ENCODE peak calls at places on chromosomes 3 and 15, in six cellular contexts. One of them, this sample, is unnamed.
A peak's percentile ranks its signal among the peaks of the same experiment; 100 is the strongest.

GRCh38 chr3:25962255-25962654 is 172.4 kb downstream of the OXSM start:
- DNase-seq in kidney epithelial cell: no peak
- DNase-seq in endothelial cell: no peak
- DNase-seq in brain microvascular endothelial cell: no peak
- DNase-seq in fibroblast of mammary gland: no peak
- DNase-seq in NB4: no peak
- DNase-seq in this sample: no peak

GRCh38 chr15:41683955-41684354 is 23.8 kb downstream of the MGA start:
- DNase-seq in kidney epithelial cell: no peak
- DNase-seq in brain microvascular endothelial cell: no peak
- DNase-seq in endothelial cell: no peak
- DNase-seq in fibroblast of mammary gland: no peak
- DNase-seq in NB4: no peak
- DNase-seq in this sample: no peak

GRCh38 chr15:51267714-51268105 is 70.7 kb downstream of the CYP19A1 start:
- DNase-seq in NB4: peak; percentile 35
- DNase-seq in kidney epithelial cell: no peak
- DNase-seq in fibroblast of mammary gland: no peak
- DNase-seq in endothelial cell: peak; percentile 18
- DNase-seq in brain microvascular endothelial cell: no peak
- DNase-seq in this sample: peak; percentile 22

GRCh38 chr3:143826296-143826695 is 22.0 kb downstream of the SLC9A9 start:
- DNase-seq in endothelial cell: no peak
- DNase-seq in kidney epithelial cell: no peak
- DNase-seq in fibroblast of mammary gland: no peak
- DNase-seq in brain microvascular endothelial cell: no peak
- DNase-seq in NB4: no peak
- DNase-seq in this sample: no peak

GRCh38 chr15:65952425-65953053 is 83.2 kb downstream of the RAB11A start:
- DNase-seq in kidney epithelial cell: no peak
- DNase-seq in fibroblast of mammary gland: peak; percentile 59
- DNase-seq in NB4: peak; percentile 46
- DNase-seq in endothelial cell: peak; percentile 71
- DNase-seq in brain microvascular endothelial cell: peak; percentile 59
- DNase-seq in this sample: peak; percentile 85

GRCh38 chr3:47194994-47195393 is 31.1 kb upstream of the SETD2 start:
- DNase-seq in brain microvascular endothelial cell: no peak
- DNase-seq in NB4: no peak
- DNase-seq in fibroblast of mammary gland: no peak
- DNase-seq in kidney epithelial cell: no peak
- DNase-seq in endothelial cell: no peak
- DNase-seq in this sample: no peak

GRCh38 chr3:171378586-171378985 is 81.6 kb downstream of the TNIK start:
- DNase-seq in fibroblast of mammary gland: no peak
- DNase-seq in kidney epithelial cell: no peak
- DNase-seq in NB4: no peak
- DNase-seq in brain microvascular endothelial cell: no peak
- DNase-seq in endothelial cell: no peak
- DNase-seq in this sample: no peak

GRCh38 chr15:33963831-33964664 is 4.2 kb upstream of the CHRM5 start:
- DNase-seq in fibroblast of mammary gland: peak; percentile 65
- DNase-seq in NB4: peak; percentile 49
- DNase-seq in brain microvascular endothelial cell: no peak
- DNase-seq in endothelial cell: no peak
- DNase-seq in kidney epithelial cell: no peak
- DNase-seq in this sample: no peak

GRCh38 chr3:105829879-105830622 is 38.8 kb downstream of the CBLB start:
- DNase-seq in fibroblast of mammary gland: peak; percentile 77
- DNase-seq in brain microvascular endothelial cell: no peak
- DNase-seq in kidney epithelial cell: no peak
- DNase-seq in endothelial cell: no peak
- DNase-seq in NB4: no peak
- DNase-seq in this sample: no peak

GRCh38 chr3:33940149-33940548 is 141.7 kb downstream of the PDCD6IP start:
- DNase-seq in fibroblast of mammary gland: peak; percentile 55
- DNase-seq in brain microvascular endothelial cell: peak; percentile 24
- DNase-seq in NB4: no peak
- DNase-seq in endothelial cell: no peak
- DNase-seq in kidney epithelial cell: no peak
- DNase-seq in this sample: no peak

GRCh38 chr15:93563218-93563617 is 474.2 kb upstream of the RGMA start:
- DNase-seq in NB4: no peak
- DNase-seq in kidney epithelial cell: no peak
- DNase-seq in fibroblast of mammary gland: no peak
- DNase-seq in endothelial cell: no peak
- DNase-seq in brain microvascular endothelial cell: no peak
- DNase-seq in this sample: no peak

GRCh38 chr3:63331520-63331919 is 53.4 kb downstream of the SYNPR start:
- DNase-seq in brain microvascular endothelial cell: no peak
- DNase-seq in fibroblast of mammary gland: no peak
- DNase-seq in endothelial cell: no peak
- DNase-seq in NB4: no peak
- DNase-seq in kidney epithelial cell: no peak
- DNase-seq in this sample: no peak

GRCh38 chr3:58153371-58153770 is 57.4 kb downstream of the DNASE1L3 start:
- DNase-seq in fibroblast of mammary gland: no peak
- DNase-seq in endothelial cell: no peak
- DNase-seq in kidney epithelial cell: no peak
- DNase-seq in brain microvascular endothelial cell: no peak
- DNase-seq in NB4: no peak
- DNase-seq in this sample: no peak

GRCh38 chr3:157059181-157059580 is 100.8 kb downstream of the CCNL1 start:
- DNase-seq in endothelial cell: no peak
- DNase-seq in NB4: no peak
- DNase-seq in kidney epithelial cell: no peak
- DNase-seq in brain microvascular endothelial cell: no peak
- DNase-seq in fibroblast of mammary gland: no peak
- DNase-seq in this sample: no peak

GRCh38 chr3:106829206-106829605 is 548.0 kb upstream of the CCDC54 start:
- DNase-seq in kidney epithelial cell: no peak
- DNase-seq in NB4: no peak
- DNase-seq in endothelial cell: no peak
- DNase-seq in fibroblast of mammary gland: no peak
- DNase-seq in brain microvascular endothelial cell: no peak
- DNase-seq in this sample: no peak

GRCh38 chr3:115341208-115341607 is 194.1 kb upstream of the ZBTB20 start:
- DNase-seq in kidney epithelial cell: peak; percentile 38
- DNase-seq in endothelial cell: no peak
- DNase-seq in brain microvascular endothelial cell: peak; percentile 36
- DNase-seq in NB4: peak; percentile 8
- DNase-seq in fibroblast of mammary gland: peak; percentile 86
- DNase-seq in this sample: no peak

GRCh38 chr15:50883903-50884302 is 24.6 kb upstream of the AP4E1 start:
- DNase-seq in kidney epithelial cell: peak; percentile 70
- DNase-seq in brain microvascular endothelial cell: peak; percentile 37
- DNase-seq in NB4: peak; percentile 92
- DNase-seq in fibroblast of mammary gland: peak; percentile 78
- DNase-seq in endothelial cell: no peak
- DNase-seq in this sample: no peak

GRCh38 chr3:192887047-192887446 is 30.6 kb downstream of the MB21D2 start:
- DNase-seq in endothelial cell: no peak
- DNase-seq in brain microvascular endothelial cell: peak; percentile 92
- DNase-seq in NB4: no peak
- DNase-seq in kidney epithelial cell: no peak
- DNase-seq in fibroblast of mammary gland: peak; percentile 86
- DNase-seq in this sample: no peak

GRCh38 chr3:133742351-133743091 is 3.7 kb upstream of the TF start:
- DNase-seq in endothelial cell: no peak
- DNase-seq in kidney epithelial cell: no peak
- DNase-seq in brain microvascular endothelial cell: peak; percentile 44
- DNase-seq in NB4: no peak
- DNase-seq in fibroblast of mammary gland: peak; percentile 22
- DNase-seq in this sample: no peak

GRCh38 chr15:67548862-67549651 is 6.6 kb downstream of the MAP2K5 start:
- DNase-seq in brain microvascular endothelial cell: peak; percentile 22
- DNase-seq in fibroblast of mammary gland: no peak
- DNase-seq in endothelial cell: no peak
- DNase-seq in kidney epithelial cell: no peak
- DNase-seq in NB4: peak; percentile 78
- DNase-seq in this sample: peak; percentile 44

GRCh38 chr15:55766676-55767075 is 23.7 kb upstream of the PRTG start:
- DNase-seq in kidney epithelial cell: no peak
- DNase-seq in endothelial cell: no peak
- DNase-seq in fibroblast of mammary gland: no peak
- DNase-seq in NB4: no peak
- DNase-seq in brain microvascular endothelial cell: no peak
- DNase-seq in this sample: no peak

GRCh38 chr3:37935290-37935668 is 55.3 kb upstream of the VILL start:
- DNase-seq in kidney epithelial cell: no peak
- DNase-seq in NB4: no peak
- DNase-seq in brain microvascular endothelial cell: no peak
- DNase-seq in fibroblast of mammary gland: peak; percentile 35
- DNase-seq in endothelial cell: no peak
- DNase-seq in this sample: no peak

GRCh38 chr3:148718982-148719862 is 21.5 kb downstream of the AGTR1 start:
- DNase-seq in endothelial cell: no peak
- DNase-seq in kidney epithelial cell: no peak
- DNase-seq in NB4: peak; percentile 15
- DNase-seq in fibroblast of mammary gland: peak; percentile 37
- DNase-seq in brain microvascular endothelial cell: no peak
- DNase-seq in this sample: no peak

GRCh38 chr15:82874961-82875360 is 65.5 kb downstream of the WHAMM start:
- DNase-seq in fibroblast of mammary gland: no peak
- DNase-seq in brain microvascular endothelial cell: no peak
- DNase-seq in NB4: no peak
- DNase-seq in kidney epithelial cell: no peak
- DNase-seq in endothelial cell: no peak
- DNase-seq in this sample: no peak

DNA sequence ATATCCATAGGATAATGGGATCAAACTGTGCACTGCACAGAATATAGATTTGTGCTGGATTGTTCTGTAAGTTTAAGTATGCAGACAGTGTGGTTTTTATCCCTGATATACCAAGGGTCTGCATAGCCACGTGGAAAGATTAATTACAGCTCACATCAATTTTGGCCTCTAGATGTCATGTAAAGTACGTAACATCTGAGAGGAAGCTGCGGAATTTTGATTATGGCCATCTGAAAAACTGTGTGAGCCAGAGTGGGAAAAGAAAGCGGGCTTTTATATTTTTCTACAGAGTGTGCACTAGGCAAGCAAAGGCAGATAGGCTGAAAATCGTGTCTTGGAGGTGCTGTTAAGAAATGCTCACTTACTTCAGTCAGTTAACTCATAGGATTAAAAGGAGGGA is 562.7 kb downstream of the GBE1 start:
- DNase-seq in NB4: no peak
- DNase-seq in kidney epithelial cell: no peak
- DNase-seq in brain microvascular endothelial cell: no peak
- DNase-seq in fibroblast of mammary gland: peak; percentile 6
- DNase-seq in endothelial cell: no peak
- DNase-seq in this sample: no peak
- TF ChIP-seq CTCF in NB4: no peak
- TF ChIP-seq CTCF in kidney epithelial cell: no peak
- TF ChIP-seq CTCF in brain microvascular endothelial cell: no peak
- TF ChIP-seq CTCF in fibroblast of mammary gland: no peak
- TF ChIP-seq CTCF in endothelial cell: no peak
- TF ChIP-seq CTCF in this sample: no peak

GRCh38 chr15:80562846-80563245 is 132.3 kb upstream of the ABHD17C start:
- DNase-seq in brain microvascular endothelial cell: no peak
- DNase-seq in endothelial cell: no peak
- DNase-seq in kidney epithelial cell: no peak
- DNase-seq in fibroblast of mammary gland: no peak
- DNase-seq in NB4: peak; percentile 63
- DNase-seq in this sample: no peak

GRCh38 chr15:80562033-80562432 is 133.1 kb upstream of the ABHD17C start:
- DNase-seq in kidney epithelial cell: no peak
- DNase-seq in NB4: peak; percentile 18
- DNase-seq in endothelial cell: no peak
- DNase-seq in brain microvascular endothelial cell: no peak
- DNase-seq in fibroblast of mammary gland: peak; percentile 29
- DNase-seq in this sample: no peak

GRCh38 chr15:80565398-80565797 is 129.7 kb upstream of the ABHD17C start:
- DNase-seq in kidney epithelial cell: no peak
- DNase-seq in endothelial cell: no peak
- DNase-seq in NB4: no peak
- DNase-seq in brain microvascular endothelial cell: no peak
- DNase-seq in fibroblast of mammary gland: no peak
- DNase-seq in this sample: no peak

GRCh38 chr15:80564056-80564455 is 131.1 kb upstream of the ABHD17C start:
- DNase-seq in NB4: no peak
- DNase-seq in fibroblast of mammary gland: no peak
- DNase-seq in endothelial cell: no peak
- DNase-seq in kidney epithelial cell: no peak
- DNase-seq in brain microvascular endothelial cell: no peak
- DNase-seq in this sample: no peak

GRCh38 chr15:80563372-80563997 is 131.6 kb upstream of the ABHD17C start:
- DNase-seq in endothelial cell: no peak
- DNase-seq in fibroblast of mammary gland: no peak
- DNase-seq in NB4: peak; percentile 36
- DNase-seq in brain microvascular endothelial cell: no peak
- DNase-seq in kidney epithelial cell: no peak
- DNase-seq in this sample: no peak
- TF ChIP-seq CTCF in endothelial cell: no peak
- TF ChIP-seq CTCF in fibroblast of mammary gland: no peak
- TF ChIP-seq CTCF in NB4: no peak
- TF ChIP-seq CTCF in brain microvascular endothelial cell: no peak
- TF ChIP-seq CTCF in kidney epithelial cell: no peak
- TF ChIP-seq CTCF in this sample: no peak

DNA sequence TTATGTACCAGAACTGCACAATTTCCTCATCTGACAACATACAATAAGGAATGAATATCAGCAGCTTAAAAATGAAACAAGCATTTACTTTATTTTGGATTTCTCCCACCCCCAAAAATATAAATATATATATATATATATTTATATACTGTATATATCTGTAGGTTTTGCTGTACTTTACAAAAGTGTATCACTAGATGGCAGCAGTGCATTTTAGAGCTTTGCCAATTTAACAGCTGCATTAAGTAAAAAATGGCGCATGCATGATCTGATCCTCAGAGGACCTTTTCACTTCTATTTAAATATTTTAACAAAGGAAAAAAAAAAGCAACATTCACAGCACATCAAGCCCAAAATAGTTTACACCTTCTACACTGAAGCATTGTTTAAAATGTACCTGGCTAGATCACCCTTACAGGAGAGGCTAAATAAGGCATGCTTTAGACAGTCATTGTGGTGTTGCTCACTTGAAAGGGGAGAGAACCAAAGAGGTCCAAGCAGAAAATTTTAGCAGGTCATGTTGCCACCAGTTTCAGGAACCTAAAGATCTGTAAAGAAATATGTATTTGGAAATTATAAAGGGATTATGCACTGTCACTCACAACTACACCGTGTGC is 72.6 kb downstream of the NPTN start:
- DNase-seq in brain microvascular endothelial cell: peak; percentile 70
- DNase-seq in kidney epithelial cell: peak; percentile 47
- DNase-seq in endothelial cell: no peak
- DNase-seq in fibroblast of mammary gland: peak; percentile 84
- DNase-seq in NB4: peak; percentile 72
- DNase-seq in this sample: no peak
- TF ChIP-seq CTCF in brain microvascular endothelial cell: peak; percentile 46
- TF ChIP-seq CTCF in kidney epithelial cell: peak; percentile 44
- TF ChIP-seq CTCF in endothelial cell: peak; percentile 54
- TF ChIP-seq CTCF in fibroblast of mammary gland: peak; percentile 51
- TF ChIP-seq CTCF in NB4: peak; percentile 29
- TF ChIP-seq CTCF in this sample: peak; percentile 57

DNA sequence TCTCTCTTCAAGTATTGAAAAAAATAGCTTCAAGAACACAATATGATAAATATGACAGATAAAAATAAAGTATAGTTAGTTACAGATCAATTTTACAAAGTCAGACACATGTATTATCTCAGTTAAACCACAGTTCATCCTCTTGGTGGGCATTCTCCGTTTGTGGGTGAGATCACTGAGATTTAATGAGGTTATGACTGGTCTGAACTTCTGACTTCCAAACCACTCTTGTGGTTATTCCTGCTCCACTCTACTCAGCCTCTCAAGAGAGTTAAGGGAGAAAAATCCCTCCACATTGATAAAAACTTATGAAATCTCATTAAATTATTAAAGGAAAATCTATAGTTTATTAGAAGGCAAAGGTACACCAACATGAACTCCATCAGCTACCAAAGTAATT is 229.9 kb upstream of the LRTM1 start:
- DNase-seq in NB4: no peak
- DNase-seq in endothelial cell: no peak
- DNase-seq in fibroblast of mammary gland: peak; percentile 80
- DNase-seq in kidney epithelial cell: no peak
- DNase-seq in brain microvascular endothelial cell: no peak
- DNase-seq in this sample: no peak
- TF ChIP-seq CTCF in NB4: no peak
- TF ChIP-seq CTCF in endothelial cell: no peak
- TF ChIP-seq CTCF in fibroblast of mammary gland: no peak
- TF ChIP-seq CTCF in kidney epithelial cell: no peak
- TF ChIP-seq CTCF in brain microvascular endothelial cell: no peak
- TF ChIP-seq CTCF in this sample: no peak